ENCODE peak calls at places on chromosomes 12 and 14, in eight cellular contexts. One of them, this sample, is unnamed.

GRCh38 chr12:124566181-124567034 is 1.0 kb downstream of the NCOR2 start:
- DNase-seq in retinal pigment epithelial cell: no peak
- DNase-seq in osteocyte: peak
- DNase-seq in tibial nerve: peak
- DNase-seq in fibroblast of lung: peak
- DNase-seq in WERI-Rb-1: peak
- DNase-seq in WTC11: peak
- DNase-seq in left ventricle myocardium inferior: peak
- DNase-seq in this sample: peak

GRCh38 chr12:47554046-47554653 is 151.7 kb downstream of the RPAP3 start:
- DNase-seq in retinal pigment epithelial cell: no peak
- DNase-seq in tibial nerve: no peak
- DNase-seq in left ventricle myocardium inferior: no peak
- DNase-seq in WTC11: no peak
- DNase-seq in osteocyte: no peak
- DNase-seq in fibroblast of lung: no peak
- DNase-seq in WERI-Rb-1: no peak
- DNase-seq in this sample: no peak

GRCh38 chr12:39618701-39619100 is 902 bp downstream of the ABCD2 start:
- DNase-seq in fibroblast of lung: no peak
- DNase-seq in WERI-Rb-1: no peak
- DNase-seq in left ventricle myocardium inferior: no peak
- DNase-seq in osteocyte: no peak
- DNase-seq in WTC11: no peak
- DNase-seq in tibial nerve: no peak
- DNase-seq in retinal pigment epithelial cell: no peak
- DNase-seq in this sample: no peak

GRCh38 chr12:53725824-53726223 is 1.4 kb downstream of the CALCOCO1 start:
- DNase-seq in WTC11: no peak
- DNase-seq in tibial nerve: no peak
- DNase-seq in WERI-Rb-1: no peak
- DNase-seq in fibroblast of lung: no peak
- DNase-seq in osteocyte: no peak
- DNase-seq in left ventricle myocardium inferior: no peak
- DNase-seq in retinal pigment epithelial cell: no peak
- DNase-seq in this sample: no peak

GRCh38 chr12:19402743-19403400 is 36.4 kb upstream of the AEBP2 start:
- DNase-seq in WTC11: no peak
- DNase-seq in osteocyte: no peak
- DNase-seq in WERI-Rb-1: no peak
- DNase-seq in fibroblast of lung: peak
- DNase-seq in retinal pigment epithelial cell: peak
- DNase-seq in tibial nerve: no peak
- DNase-seq in left ventricle myocardium inferior: peak
- DNase-seq in this sample: no peak

GRCh38 chr12:26319511-26319910 is 124.1 kb downstream of the SSPN start:
- DNase-seq in tibial nerve: peak
- DNase-seq in osteocyte: no peak
- DNase-seq in WERI-Rb-1: no peak
- DNase-seq in retinal pigment epithelial cell: no peak
- DNase-seq in fibroblast of lung: peak
- DNase-seq in left ventricle myocardium inferior: peak
- DNase-seq in WTC11: no peak
- DNase-seq in this sample: no peak

GRCh38 chr12:115910057-115910456 is 367.4 kb downstream of the MED13L start:
- DNase-seq in retinal pigment epithelial cell: no peak
- DNase-seq in WTC11: no peak
- DNase-seq in fibroblast of lung: no peak
- DNase-seq in tibial nerve: no peak
- DNase-seq in osteocyte: no peak
- DNase-seq in left ventricle myocardium inferior: no peak
- DNase-seq in WERI-Rb-1: peak
- DNase-seq in this sample: no peak

GRCh38 chr12:59151243-59151642 is 230.9 kb upstream of the LRIG3 start:
- DNase-seq in retinal pigment epithelial cell: no peak
- DNase-seq in fibroblast of lung: peak
- DNase-seq in WTC11: no peak
- DNase-seq in tibial nerve: no peak
- DNase-seq in osteocyte: no peak
- DNase-seq in WERI-Rb-1: no peak
- DNase-seq in left ventricle myocardium inferior: no peak
- DNase-seq in this sample: no peak

GRCh38 chr14:96711559-96712267 is 85.5 kb upstream of the VRK1 start:
- DNase-seq in retinal pigment epithelial cell: no peak
- DNase-seq in WERI-Rb-1: no peak
- DNase-seq in left ventricle myocardium inferior: no peak
- DNase-seq in WTC11: peak
- DNase-seq in tibial nerve: no peak
- DNase-seq in osteocyte: no peak
- DNase-seq in fibroblast of lung: no peak
- DNase-seq in this sample: no peak

GRCh38 chr12:549476-550082 is 89.8 kb downstream of the B4GALNT3 start:
- DNase-seq in WTC11: no peak
- DNase-seq in left ventricle myocardium inferior: no peak
- DNase-seq in WERI-Rb-1: no peak
- DNase-seq in retinal pigment epithelial cell: no peak
- DNase-seq in tibial nerve: no peak
- DNase-seq in fibroblast of lung: no peak
- DNase-seq in osteocyte: peak
- DNase-seq in this sample: no peak

GRCh38 chr12:547883-548470 is 88.2 kb downstream of the B4GALNT3 start:
- DNase-seq in retinal pigment epithelial cell: no peak
- DNase-seq in left ventricle myocardium inferior: no peak
- DNase-seq in WERI-Rb-1: no peak
- DNase-seq in WTC11: no peak
- DNase-seq in tibial nerve: no peak
- DNase-seq in fibroblast of lung: no peak
- DNase-seq in osteocyte: no peak
- DNase-seq in this sample: no peak

GRCh38 chr12:553216-554000 is 93.7 kb downstream of the B4GALNT3 start:
- DNase-seq in osteocyte: peak
- DNase-seq in WTC11: no peak
- DNase-seq in fibroblast of lung: no peak
- DNase-seq in left ventricle myocardium inferior: no peak
- DNase-seq in tibial nerve: no peak
- DNase-seq in retinal pigment epithelial cell: no peak
- DNase-seq in WERI-Rb-1: no peak
- DNase-seq in this sample: no peak

GRCh38 chr12:552466-552865 is 92.7 kb downstream of the B4GALNT3 start:
- DNase-seq in tibial nerve: no peak
- DNase-seq in fibroblast of lung: no peak
- DNase-seq in retinal pigment epithelial cell: no peak
- DNase-seq in WERI-Rb-1: no peak
- DNase-seq in left ventricle myocardium inferior: no peak
- DNase-seq in osteocyte: peak
- DNase-seq in WTC11: no peak
- DNase-seq in this sample: no peak

GRCh38 chr12:550473-551260 is 90.9 kb downstream of the B4GALNT3 start:
- DNase-seq in tibial nerve: no peak
- DNase-seq in osteocyte: peak
- DNase-seq in WERI-Rb-1: no peak
- DNase-seq in retinal pigment epithelial cell: no peak
- DNase-seq in left ventricle myocardium inferior: peak
- DNase-seq in WTC11: no peak
- DNase-seq in fibroblast of lung: no peak
- DNase-seq in this sample: no peak
- TF ChIP-seq CTCF in tibial nerve: no peak
- TF ChIP-seq CTCF in osteocyte: no peak
- TF ChIP-seq CTCF in WERI-Rb-1: no peak
- TF ChIP-seq CTCF in retinal pigment epithelial cell: no peak
- TF ChIP-seq CTCF in left ventricle myocardium inferior: no peak
- TF ChIP-seq CTCF in WTC11: no peak
- TF ChIP-seq CTCF in fibroblast of lung: no peak
- TF ChIP-seq CTCF in this sample: no peak

GRCh38 chr12:123271182-123271491 is 519 bp downstream of the CDK2AP1 start:
- DNase-seq in WTC11: peak
- DNase-seq in left ventricle myocardium inferior: peak
- DNase-seq in tibial nerve: no peak
- DNase-seq in osteocyte: peak
- DNase-seq in retinal pigment epithelial cell: no peak
- DNase-seq in WERI-Rb-1: peak
- DNase-seq in fibroblast of lung: peak
- DNase-seq in this sample: peak
- TF ChIP-seq CTCF in WTC11: no peak
- TF ChIP-seq CTCF in left ventricle myocardium inferior: peak
- TF ChIP-seq CTCF in tibial nerve: peak
- TF ChIP-seq CTCF in osteocyte: peak
- TF ChIP-seq CTCF in retinal pigment epithelial cell: peak
- TF ChIP-seq CTCF in WERI-Rb-1: peak
- TF ChIP-seq CTCF in fibroblast of lung: peak
- TF ChIP-seq CTCF in this sample: peak

GRCh38 chr12:49296836-49297694 is 2.1 kb downstream of the PRPH start:
- DNase-seq in retinal pigment epithelial cell: no peak
- DNase-seq in osteocyte: no peak
- DNase-seq in WTC11: peak
- DNase-seq in tibial nerve: no peak
- DNase-seq in WERI-Rb-1: peak
- DNase-seq in fibroblast of lung: no peak
- DNase-seq in left ventricle myocardium inferior: no peak
- DNase-seq in this sample: peak
- TF ChIP-seq CTCF in retinal pigment epithelial cell: no peak
- TF ChIP-seq CTCF in osteocyte: no peak
- TF ChIP-seq CTCF in WTC11: no peak
- TF ChIP-seq CTCF in tibial nerve: no peak
- TF ChIP-seq CTCF in WERI-Rb-1: peak
- TF ChIP-seq CTCF in fibroblast of lung: no peak
- TF ChIP-seq CTCF in left ventricle myocardium inferior: peak
- TF ChIP-seq CTCF in this sample: peak

GRCh38 chr12:74418573-74418972 is 119.1 kb upstream of the ATXN7L3B start:
- DNase-seq in tibial nerve: no peak
- DNase-seq in WTC11: no peak
- DNase-seq in left ventricle myocardium inferior: no peak
- DNase-seq in WERI-Rb-1: no peak
- DNase-seq in fibroblast of lung: no peak
- DNase-seq in osteocyte: no peak
- DNase-seq in retinal pigment epithelial cell: no peak
- DNase-seq in this sample: no peak

GRCh38 chr12:74415633-74416032 is 122.0 kb upstream of the ATXN7L3B start:
- DNase-seq in WERI-Rb-1: no peak
- DNase-seq in retinal pigment epithelial cell: no peak
- DNase-seq in osteocyte: no peak
- DNase-seq in left ventricle myocardium inferior: no peak
- DNase-seq in WTC11: no peak
- DNase-seq in tibial nerve: no peak
- DNase-seq in fibroblast of lung: peak
- DNase-seq in this sample: no peak

GRCh38 chr12:74408601-74409166 is 129.0 kb upstream of the ATXN7L3B start:
- DNase-seq in left ventricle myocardium inferior: no peak
- DNase-seq in WERI-Rb-1: no peak
- DNase-seq in tibial nerve: no peak
- DNase-seq in fibroblast of lung: no peak
- DNase-seq in WTC11: no peak
- DNase-seq in retinal pigment epithelial cell: no peak
- DNase-seq in osteocyte: no peak
- DNase-seq in this sample: no peak

DNA sequence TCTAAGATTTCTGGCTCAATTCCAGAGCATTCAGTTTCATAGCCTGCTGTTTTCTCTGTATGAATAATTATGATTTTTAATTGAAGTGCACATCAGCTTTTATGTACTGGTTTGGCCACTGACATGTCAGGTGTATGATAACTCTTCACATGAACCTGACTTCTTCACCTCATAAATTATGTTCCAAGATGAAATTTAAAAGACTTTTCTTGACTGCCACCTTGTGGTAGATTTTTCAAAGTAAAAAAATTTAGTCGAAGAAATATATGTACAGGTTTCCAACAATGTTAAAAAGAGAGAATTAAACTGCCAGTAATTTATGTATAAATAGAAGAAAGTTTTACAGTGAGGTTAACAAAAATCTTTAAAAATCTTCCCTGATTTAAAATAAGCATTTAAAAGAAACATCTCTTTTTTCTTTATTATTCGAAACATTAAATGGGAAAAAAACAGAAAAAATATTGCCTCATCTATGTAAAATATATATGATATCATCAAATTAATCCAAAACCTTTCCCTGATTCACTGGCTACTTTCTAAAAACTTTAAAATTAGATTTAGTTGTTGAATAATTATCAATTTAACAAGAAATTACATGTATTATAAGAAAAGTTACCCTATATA is 124.9 kb upstream of the ATXN7L3B start:
- DNase-seq in tibial nerve: no peak
- DNase-seq in fibroblast of lung: peak
- DNase-seq in osteocyte: no peak
- DNase-seq in WTC11: no peak
- DNase-seq in retinal pigment epithelial cell: no peak
- DNase-seq in WERI-Rb-1: no peak
- DNase-seq in left ventricle myocardium inferior: no peak
- DNase-seq in this sample: no peak
- TF ChIP-seq CTCF in tibial nerve: peak
- TF ChIP-seq CTCF in fibroblast of lung: peak
- TF ChIP-seq CTCF in osteocyte: peak
- TF ChIP-seq CTCF in WTC11: no peak
- TF ChIP-seq CTCF in retinal pigment epithelial cell: peak
- TF ChIP-seq CTCF in WERI-Rb-1: no peak
- TF ChIP-seq CTCF in left ventricle myocardium inferior: peak
- TF ChIP-seq CTCF in this sample: peak

DNA sequence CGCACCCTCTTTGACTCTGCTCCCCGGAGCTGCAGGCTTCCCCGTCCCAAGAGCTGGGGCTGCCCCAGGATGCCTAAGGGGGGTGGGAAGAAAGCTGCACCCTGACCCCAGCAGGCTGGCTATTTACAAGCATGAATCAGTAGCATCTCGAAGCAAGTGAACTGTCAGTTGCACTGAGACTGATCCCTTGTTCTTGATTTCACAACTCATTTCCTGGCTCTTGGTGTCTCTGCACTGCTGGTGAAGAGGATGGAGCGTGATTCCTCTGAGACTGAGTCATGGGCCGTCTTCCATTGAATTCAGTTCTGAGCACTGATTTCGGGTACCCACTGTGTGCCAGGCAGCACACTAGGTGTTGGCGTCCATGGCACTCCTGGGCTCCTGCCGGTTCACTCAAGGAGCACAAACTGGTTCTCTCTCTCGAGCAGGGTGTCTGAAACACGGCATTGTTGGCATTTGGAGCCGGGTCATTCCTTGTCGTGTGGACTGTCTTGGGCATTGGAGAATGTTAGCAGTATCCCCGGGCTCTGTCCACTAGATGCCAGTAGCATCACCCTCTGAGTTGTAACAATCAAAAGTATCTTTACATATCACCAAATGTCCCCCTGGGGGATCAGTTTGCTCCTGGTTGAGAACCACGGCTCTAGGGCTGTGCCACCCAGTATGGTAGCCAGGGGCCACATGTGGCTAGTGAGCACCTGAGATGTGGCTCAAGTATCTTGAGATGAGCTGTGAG is 86.9 kb downstream of the RIN3 start:
- DNase-seq in osteocyte: no peak
- DNase-seq in fibroblast of lung: peak
- DNase-seq in tibial nerve: no peak
- DNase-seq in left ventricle myocardium inferior: no peak
- DNase-seq in WERI-Rb-1: no peak
- DNase-seq in WTC11: no peak
- DNase-seq in retinal pigment epithelial cell: no peak
- DNase-seq in this sample: no peak
- TF ChIP-seq CTCF in osteocyte: no peak
- TF ChIP-seq CTCF in fibroblast of lung: peak
- TF ChIP-seq CTCF in tibial nerve: no peak
- TF ChIP-seq CTCF in left ventricle myocardium inferior: no peak
- TF ChIP-seq CTCF in WERI-Rb-1: peak
- TF ChIP-seq CTCF in WTC11: no peak
- TF ChIP-seq CTCF in retinal pigment epithelial cell: peak
- TF ChIP-seq CTCF in this sample: no peak

GRCh38 chr14:30283822-30284446 is 275.0 kb upstream of the G2E3 start:
- DNase-seq in osteocyte: no peak
- DNase-seq in left ventricle myocardium inferior: no peak
- DNase-seq in WERI-Rb-1: peak
- DNase-seq in tibial nerve: no peak
- DNase-seq in fibroblast of lung: peak
- DNase-seq in retinal pigment epithelial cell: no peak
- DNase-seq in WTC11: peak
- DNase-seq in this sample: no peak
- TF ChIP-seq CTCF in osteocyte: peak
- TF ChIP-seq CTCF in left ventricle myocardium inferior: peak
- TF ChIP-seq CTCF in WERI-Rb-1: peak
- TF ChIP-seq CTCF in tibial nerve: peak
- TF ChIP-seq CTCF in fibroblast of lung: peak
- TF ChIP-seq CTCF in retinal pigment epithelial cell: peak
- TF ChIP-seq CTCF in WTC11: no peak
- TF ChIP-seq CTCF in this sample: peak

This sample was measured in GM13977.